ENCODE peak calls at places on chromosome 1, in seven cellular contexts. One of them, this sample, is unnamed.

GRCh38 chr1:178031856-178032320 is 62.0 kb upstream of the RASAL2 start:
- DNase-seq in upper lobe of right lung: peak; percentile 81
- DNase-seq in SK-N-SH: peak; percentile 81
- DNase-seq in mucosa of descending colon: peak; percentile 60
- DNase-seq in CD4-positive, alpha-beta memory T cell: no peak
- DNase-seq in hepatocyte: peak; percentile 91
- DNase-seq in endodermal cell: peak; percentile 92
- DNase-seq in this sample: peak; percentile 95

GRCh38 chr1:40311692-40312091 is 5.4 kb downstream of the COL9A2 start:
- DNase-seq in upper lobe of right lung: no peak
- DNase-seq in SK-N-SH: no peak
- DNase-seq in mucosa of descending colon: no peak
- DNase-seq in CD4-positive, alpha-beta memory T cell: no peak
- DNase-seq in hepatocyte: no peak
- DNase-seq in endodermal cell: no peak
- DNase-seq in this sample: no peak

GRCh38 chr1:212545941-212546638 is 62.5 kb upstream of the ATF3 start:
- DNase-seq in upper lobe of right lung: no peak
- DNase-seq in SK-N-SH: no peak
- DNase-seq in mucosa of descending colon: no peak
- DNase-seq in CD4-positive, alpha-beta memory T cell: no peak
- DNase-seq in hepatocyte: peak; percentile 49
- DNase-seq in endodermal cell: no peak
- DNase-seq in this sample: no peak

GRCh38 chr1:214943054-214943453 is 139.5 kb upstream of the KCNK2 start:
- DNase-seq in upper lobe of right lung: no peak
- DNase-seq in SK-N-SH: no peak
- DNase-seq in mucosa of descending colon: no peak
- DNase-seq in CD4-positive, alpha-beta memory T cell: no peak
- DNase-seq in hepatocyte: no peak
- DNase-seq in endodermal cell: no peak
- DNase-seq in this sample: no peak

GRCh38 chr1:145784409-145784808 is 39.5 kb downstream of the RNF115 start:
- DNase-seq in upper lobe of right lung: no peak
- DNase-seq in SK-N-SH: no peak
- DNase-seq in mucosa of descending colon: no peak
- DNase-seq in CD4-positive, alpha-beta memory T cell: no peak
- DNase-seq in hepatocyte: no peak
- DNase-seq in endodermal cell: no peak
- DNase-seq in this sample: no peak

GRCh38 chr1:119626841-119627240 is 21.2 kb downstream of the ZNF697 start:
- DNase-seq in upper lobe of right lung: no peak
- DNase-seq in SK-N-SH: no peak
- DNase-seq in mucosa of descending colon: no peak
- DNase-seq in CD4-positive, alpha-beta memory T cell: no peak
- DNase-seq in hepatocyte: no peak
- DNase-seq in endodermal cell: no peak
- DNase-seq in this sample: no peak

GRCh38 chr1:102891868-102892625 is 216.3 kb downstream of the COL11A1 start:
- DNase-seq in upper lobe of right lung: no peak
- DNase-seq in SK-N-SH: no peak
- DNase-seq in mucosa of descending colon: no peak
- DNase-seq in CD4-positive, alpha-beta memory T cell: no peak
- DNase-seq in hepatocyte: peak; percentile 5
- DNase-seq in endodermal cell: no peak
- DNase-seq in this sample: no peak

GRCh38 chr1:36159614-36160387 is 3.8 kb downstream of the MAP7D1 start:
- DNase-seq in upper lobe of right lung: no peak
- DNase-seq in SK-N-SH: no peak
- DNase-seq in mucosa of descending colon: no peak
- DNase-seq in CD4-positive, alpha-beta memory T cell: no peak
- DNase-seq in hepatocyte: no peak
- DNase-seq in endodermal cell: no peak
- DNase-seq in this sample: no peak

GRCh38 chr1:10598088-10598712 is 123.5 kb downstream of the PEX14 start:
- DNase-seq in upper lobe of right lung: no peak
- DNase-seq in SK-N-SH: peak; percentile 50
- DNase-seq in mucosa of descending colon: no peak
- DNase-seq in CD4-positive, alpha-beta memory T cell: no peak
- DNase-seq in hepatocyte: no peak
- DNase-seq in endodermal cell: no peak
- DNase-seq in this sample: no peak

GRCh38 chr1:190376067-190376466 is 101.6 kb downstream of the BRINP3 start:
- DNase-seq in upper lobe of right lung: no peak
- DNase-seq in SK-N-SH: no peak
- DNase-seq in mucosa of descending colon: no peak
- DNase-seq in CD4-positive, alpha-beta memory T cell: no peak
- DNase-seq in hepatocyte: no peak
- DNase-seq in endodermal cell: no peak
- DNase-seq in this sample: no peak

GRCh38 chr1:242524571-242525359 is at the start of gene PLD5:
- DNase-seq in upper lobe of right lung: peak; percentile 57
- DNase-seq in SK-N-SH: no peak
- DNase-seq in mucosa of descending colon: no peak
- DNase-seq in CD4-positive, alpha-beta memory T cell: no peak
- DNase-seq in hepatocyte: peak; percentile 46
- DNase-seq in endodermal cell: peak; percentile 81
- DNase-seq in this sample: no peak

GRCh38 chr1:229209816-229210215 is 61.1 kb upstream of the RAB4A start:
- DNase-seq in upper lobe of right lung: no peak
- DNase-seq in SK-N-SH: no peak
- DNase-seq in mucosa of descending colon: no peak
- DNase-seq in CD4-positive, alpha-beta memory T cell: no peak
- DNase-seq in hepatocyte: peak; percentile 76
- DNase-seq in endodermal cell: no peak
- DNase-seq in this sample: peak; percentile 76

GRCh38 chr1:28973850-28974841 is 59.8 kb downstream of the EPB41 start:
- DNase-seq in upper lobe of right lung: no peak
- DNase-seq in SK-N-SH: peak; percentile 50
- DNase-seq in mucosa of descending colon: no peak
- DNase-seq in CD4-positive, alpha-beta memory T cell: no peak
- DNase-seq in hepatocyte: no peak
- DNase-seq in endodermal cell: no peak
- DNase-seq in this sample: no peak

GRCh38 chr1:223393275-223394214 is at the start of gene CCDC185:
- DNase-seq in upper lobe of right lung: peak; percentile 70
- DNase-seq in SK-N-SH: peak; percentile 66
- DNase-seq in mucosa of descending colon: no peak
- DNase-seq in CD4-positive, alpha-beta memory T cell: no peak
- DNase-seq in hepatocyte: no peak
- DNase-seq in endodermal cell: no peak
- DNase-seq in this sample: no peak

GRCh38 chr1:180598333-180598979 is 33.4 kb upstream of the XPR1 start:
- DNase-seq in upper lobe of right lung: no peak
- DNase-seq in SK-N-SH: peak; percentile 30
- DNase-seq in mucosa of descending colon: no peak
- DNase-seq in CD4-positive, alpha-beta memory T cell: no peak
- DNase-seq in hepatocyte: peak; percentile 69
- DNase-seq in endodermal cell: peak; percentile 55
- DNase-seq in this sample: no peak

GRCh38 chr1:40653851-40654537 is 11.5 kb downstream of the RIMS3 start:
- DNase-seq in upper lobe of right lung: no peak
- DNase-seq in SK-N-SH: peak; percentile 51
- DNase-seq in mucosa of descending colon: no peak
- DNase-seq in CD4-positive, alpha-beta memory T cell: no peak
- DNase-seq in hepatocyte: peak; percentile 58
- DNase-seq in endodermal cell: peak; percentile 89
- DNase-seq in this sample: no peak

GRCh38 chr1:180614746-180615145 is 17.1 kb upstream of the XPR1 start:
- DNase-seq in upper lobe of right lung: no peak
- DNase-seq in SK-N-SH: no peak
- DNase-seq in mucosa of descending colon: no peak
- DNase-seq in CD4-positive, alpha-beta memory T cell: no peak
- DNase-seq in hepatocyte: no peak
- DNase-seq in endodermal cell: no peak
- DNase-seq in this sample: no peak

GRCh38 chr1:189696297-189696696 is 781.4 kb downstream of the BRINP3 start:
- DNase-seq in upper lobe of right lung: no peak
- DNase-seq in SK-N-SH: no peak
- DNase-seq in mucosa of descending colon: no peak
- DNase-seq in CD4-positive, alpha-beta memory T cell: no peak
- DNase-seq in hepatocyte: no peak
- DNase-seq in endodermal cell: no peak
- DNase-seq in this sample: no peak

GRCh38 chr1:28553229-28553930 is 495 bp downstream of the TRNAU1AP start:
- DNase-seq in upper lobe of right lung: peak; percentile 75
- DNase-seq in SK-N-SH: peak; percentile 76
- DNase-seq in mucosa of descending colon: peak; percentile 64
- DNase-seq in CD4-positive, alpha-beta memory T cell: peak; percentile 26
- DNase-seq in hepatocyte: peak; percentile 70
- DNase-seq in endodermal cell: no peak
- DNase-seq in this sample: peak; percentile 58

GRCh38 chr1:173362543-173362942 is 114.6 kb upstream of the PRDX6 start:
- DNase-seq in upper lobe of right lung: no peak
- DNase-seq in SK-N-SH: no peak
- DNase-seq in mucosa of descending colon: no peak
- DNase-seq in CD4-positive, alpha-beta memory T cell: no peak
- DNase-seq in hepatocyte: no peak
- DNase-seq in endodermal cell: no peak
- DNase-seq in this sample: no peak

GRCh38 chr1:173364827-173365226 is 112.3 kb upstream of the PRDX6 start:
- DNase-seq in upper lobe of right lung: no peak
- DNase-seq in SK-N-SH: no peak
- DNase-seq in mucosa of descending colon: no peak
- DNase-seq in CD4-positive, alpha-beta memory T cell: no peak
- DNase-seq in hepatocyte: no peak
- DNase-seq in endodermal cell: peak; percentile 56
- DNase-seq in this sample: no peak

GRCh38 chr1:173360478-173361063 is 116.6 kb upstream of the PRDX6 start:
- DNase-seq in upper lobe of right lung: no peak
- DNase-seq in SK-N-SH: no peak
- DNase-seq in mucosa of descending colon: no peak
- DNase-seq in CD4-positive, alpha-beta memory T cell: no peak
- DNase-seq in hepatocyte: no peak
- DNase-seq in endodermal cell: no peak
- DNase-seq in this sample: no peak

GRCh38 chr1:173367136-173367535 is 110.0 kb upstream of the PRDX6 start:
- DNase-seq in upper lobe of right lung: no peak
- DNase-seq in SK-N-SH: no peak
- DNase-seq in mucosa of descending colon: no peak
- DNase-seq in CD4-positive, alpha-beta memory T cell: no peak
- DNase-seq in hepatocyte: no peak
- DNase-seq in endodermal cell: no peak
- DNase-seq in this sample: no peak

GRCh38 chr1:173365341-173365740 is 111.8 kb upstream of the PRDX6 start:
- DNase-seq in upper lobe of right lung: no peak
- DNase-seq in SK-N-SH: no peak
- DNase-seq in mucosa of descending colon: no peak
- DNase-seq in CD4-positive, alpha-beta memory T cell: no peak
- DNase-seq in hepatocyte: no peak
- DNase-seq in endodermal cell: no peak
- DNase-seq in this sample: no peak
- H3K9me3 ChIP-seq in upper lobe of right lung: no peaks in the 10 kb centered on the region
- H3K9me3 ChIP-seq in SK-N-SH: no peaks in the 10 kb centered on the region
- H3K9me3 ChIP-seq in mucosa of descending colon: no peaks in the 10 kb centered on the region
- H3K9me3 ChIP-seq in CD4-positive, alpha-beta memory T cell: no peaks in the 10 kb centered on the region
- H3K9me3 ChIP-seq in hepatocyte: no peaks in the 10 kb centered on the region
- H3K9me3 ChIP-seq in endodermal cell: peaks cover 11% of the 10 kb centered on the region
- H3K9me3 ChIP-seq in this sample: no peaks in the 10 kb centered on the region

DNA sequence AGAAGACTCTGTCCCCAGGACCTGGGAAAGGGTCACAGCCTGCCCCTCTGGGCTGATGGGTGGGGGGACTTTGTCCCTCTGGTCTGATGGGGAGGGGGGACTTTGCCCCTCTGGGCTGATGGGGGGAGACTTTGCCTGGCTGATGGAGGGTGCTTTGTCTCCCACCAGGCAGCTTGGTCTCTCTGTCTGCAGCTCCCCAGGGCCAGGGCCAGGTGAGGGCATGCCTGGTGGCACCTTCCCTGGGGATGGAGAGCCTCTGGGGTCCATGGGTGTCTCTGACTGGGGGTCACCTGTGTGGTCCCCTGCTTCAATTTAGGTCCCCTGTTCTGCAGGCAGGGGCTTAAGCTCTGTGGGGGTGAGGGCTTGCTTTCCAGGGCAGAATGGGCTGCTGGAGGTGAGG is 23.5 kb upstream of the TTC34 start:
- DNase-seq in upper lobe of right lung: no peak
- DNase-seq in SK-N-SH: no peak
- DNase-seq in mucosa of descending colon: peak; percentile 17
- DNase-seq in CD4-positive, alpha-beta memory T cell: no peak
- DNase-seq in hepatocyte: no peak
- DNase-seq in endodermal cell: no peak
- DNase-seq in this sample: no peak
- H3K9me3 ChIP-seq in upper lobe of right lung: no peaks in the 10 kb centered on the region
- H3K9me3 ChIP-seq in SK-N-SH: no peaks in the 10 kb centered on the region
- H3K9me3 ChIP-seq in mucosa of descending colon: no peaks in the 10 kb centered on the region
- H3K9me3 ChIP-seq in CD4-positive, alpha-beta memory T cell: no peaks in the 10 kb centered on the region
- H3K9me3 ChIP-seq in hepatocyte: no peaks in the 10 kb centered on the region
- H3K9me3 ChIP-seq in endodermal cell: peaks cover 15% of the 10 kb centered on the region
- H3K9me3 ChIP-seq in this sample: no peaks in the 10 kb centered on the region

DNA sequence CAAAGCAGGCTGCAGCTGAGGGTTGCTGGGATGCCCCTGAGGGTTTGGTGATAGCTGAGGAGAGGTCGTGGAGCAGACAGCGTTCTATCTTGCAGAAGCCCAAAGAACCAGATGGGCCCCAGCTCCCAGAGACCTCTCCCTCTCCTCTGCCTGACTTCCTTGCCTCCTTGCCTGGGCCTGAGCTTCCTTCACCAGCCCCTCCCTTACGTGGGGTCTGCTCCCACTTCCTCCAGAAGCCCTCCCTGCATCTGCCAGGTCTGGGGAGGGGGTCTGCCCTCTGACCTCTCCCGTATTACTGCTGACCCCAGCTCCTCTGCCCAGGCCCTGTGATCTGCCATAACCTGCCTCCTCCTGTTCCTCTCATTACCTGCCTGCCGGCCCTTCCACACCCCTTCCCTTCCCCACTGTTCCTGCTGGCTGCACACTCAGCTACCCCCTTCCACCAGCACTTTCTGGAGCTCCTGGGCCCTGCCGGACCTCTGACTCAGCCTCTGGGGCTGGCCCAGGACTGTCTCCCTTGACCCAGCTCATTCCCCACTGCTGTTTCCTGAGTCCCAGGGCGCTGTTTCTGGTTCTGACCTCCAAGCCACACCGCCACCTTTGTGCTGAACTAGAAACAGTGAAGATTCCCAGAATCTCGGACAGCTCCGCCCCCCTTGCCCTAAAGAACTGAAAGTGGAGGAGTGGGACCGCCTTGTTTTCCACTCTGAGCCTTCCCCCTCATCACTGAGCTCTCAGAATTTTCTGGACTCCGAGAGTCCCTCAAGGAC is 237.7 kb upstream of the C1orf174 start:
- DNase-seq in upper lobe of right lung: no peak
- DNase-seq in SK-N-SH: no peak
- DNase-seq in mucosa of descending colon: no peak
- DNase-seq in CD4-positive, alpha-beta memory T cell: no peak
- DNase-seq in hepatocyte: no peak
- DNase-seq in endodermal cell: peak; percentile 78
- DNase-seq in this sample: no peak
- H3K9me3 ChIP-seq in upper lobe of right lung: no peaks in the 10 kb centered on the region
- H3K9me3 ChIP-seq in SK-N-SH: no peaks in the 10 kb centered on the region
- H3K9me3 ChIP-seq in mucosa of descending colon: no peaks in the 10 kb centered on the region
- H3K9me3 ChIP-seq in CD4-positive, alpha-beta memory T cell: no peaks in the 10 kb centered on the region
- H3K9me3 ChIP-seq in hepatocyte: no peaks in the 10 kb centered on the region
- H3K9me3 ChIP-seq in endodermal cell: peaks cover 9% of the 10 kb centered on the region
- H3K9me3 ChIP-seq in this sample: no peaks in the 10 kb centered on the region

DNA sequence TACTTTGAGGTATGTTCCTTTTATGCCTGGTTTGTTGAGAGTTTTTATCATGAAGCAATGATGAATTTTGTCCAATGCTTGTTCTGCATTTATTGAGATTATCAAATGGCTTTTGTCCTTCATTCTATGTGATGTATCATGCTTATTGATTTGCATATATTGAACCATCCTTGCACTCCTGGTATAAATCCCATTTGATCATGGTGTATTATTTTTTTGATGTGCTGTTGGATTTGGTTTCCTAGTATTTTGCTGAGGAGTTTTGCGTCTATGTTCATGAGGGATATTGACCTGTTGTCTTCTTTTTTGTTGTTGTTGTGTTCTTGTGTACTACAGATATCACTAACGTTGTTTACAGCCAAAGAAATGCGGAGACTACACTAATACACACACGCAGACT is 4.1 kb downstream of the DNAH14 start:
- DNase-seq in upper lobe of right lung: no peak
- DNase-seq in SK-N-SH: no peak
- DNase-seq in mucosa of descending colon: no peak
- DNase-seq in CD4-positive, alpha-beta memory T cell: no peak
- DNase-seq in hepatocyte: no peak
- DNase-seq in endodermal cell: no peak
- DNase-seq in this sample: no peak
- H3K9me3 ChIP-seq in upper lobe of right lung: peaks cover 28% of the 10 kb centered on the region
- H3K9me3 ChIP-seq in SK-N-SH: peaks cover 41% of the 10 kb centered on the region
- H3K9me3 ChIP-seq in mucosa of descending colon: peaks cover 38% of the 10 kb centered on the region
- H3K9me3 ChIP-seq in CD4-positive, alpha-beta memory T cell: peaks cover 16% of the 10 kb centered on the region
- H3K9me3 ChIP-seq in hepatocyte: peaks cover 44% of the 10 kb centered on the region
- H3K9me3 ChIP-seq in endodermal cell: peaks cover 70% of the 10 kb centered on the region
- H3K9me3 ChIP-seq in this sample: peaks cover 53% of the 10 kb centered on the region

This sample was measured in right atrium auricular region.